ENCODE peak calls at places on chromosomes 12 and 14, in four cellular contexts. W is HFFc6, N is head of caudate nucleus, C is Caki2. F is an unnamed sample.

GRCh38 chr12:26334621-26335124 is 139.3 kb downstream of the SSPN start:
- DNase-seq in W (no peak), N (no peak), C (no peak), F (no peak)

GRCh38 chr14:75431827-75432226 is 4.0 kb downstream of the JDP2 start:
- DNase-seq in W (no peak), C (no peak), N (no peak), F (no peak)

GRCh38 chr12:43079481-43079880 is 472.5 kb downstream of the ADAMTS20 start:
- DNase-seq in N (no peak), W (no peak), C (no peak), F (no peak)

GRCh38 chr12:7197846-7198245 is 8.4 kb downstream of the PEX5 start:
- DNase-seq in W (no peak), C (no peak), N (no peak), F (no peak)

GRCh38 chr14:52348279-52348678 is 34.2 kb downstream of the PTGER2 start:
- DNase-seq in N (no peak), W (no peak), C (no peak), F (no peak)

GRCh38 chr14:102928412-102929348 is 6.2 kb downstream of the AMN start:
- DNase-seq in W (no peak), C (no peak), N (no peak), F (peak; percentile 72)

GRCh38 chr12:572532-572899 is 90.7 kb downstream of the NINJ2 start:
- DNase-seq in C (no peak), W (no peak), N (no peak), F (no peak)

GRCh38 chr14:90424075-90424474 is 27.2 kb downstream of the CALM1 start:
- DNase-seq in N (no peak), W (no peak), C (no peak), F (no peak)

GRCh38 chr12:75390156-75390898 is 562 bp upstream of the GLIPR1L2 start:
- DNase-seq in W (no peak), N (no peak), C (no peak), F (no peak)